ENCODE peak calls at places on chromosomes 4 and X, in five cellular contexts. D, I, L, N and Z are unnamed samples.

GRCh38 chrX:122091571-122091970 is 1044.2 kb downstream of the GLUD2 start:
- DNase-seq in D (no peak), N (no peak), L (no peak), I (no peak), Z (no peak)

GRCh38 chr4:124179521-124180186 is 532.9 kb downstream of the ANKRD50 start:
- DNase-seq in D (no peak), I (no peak), N (no peak), L (no peak), Z (no peak)

GRCh38 chrX:3263681-3264126 is 82.7 kb downstream of the MXRA5 start:
- DNase-seq in I (no peak), L (no peak), D (no peak), N (no peak), Z (no peak)

GRCh38 chr4:107814758-107815552 is 9.8 kb upstream of the SGMS2 start:
- DNase-seq in N (no peak), I (peak; percentile 34), L (no peak), D (no peak), Z (no peak)

GRCh38 chr4:72326692-72327632 is 242.1 kb downstream of the ADAMTS3 start:
- DNase-seq in D (no peak), N (no peak), L (peak; percentile 30), I (peak; percentile 58), Z (no peak)

GRCh38 chrX:40095588-40096394 is 2.0 kb downstream of the BCOR start:
- DNase-seq in I (peak; percentile 45), N (no peak), D (peak; percentile 38), L (no peak), Z (peak; percentile 71)

GRCh38 chrX:134431894-134432293 is 28.1 kb upstream of the HPRT1 start:
- DNase-seq in N (peak; percentile 25), D (no peak), L (no peak), I (peak; percentile 21), Z (no peak)

GRCh38 chr4:42008011-42008786 is 17.9 kb downstream of the SLC30A9 start:
- DNase-seq in D (no peak), I (no peak), L (no peak), N (no peak), Z (no peak)

GRCh38 chrX:17242470-17242869 is 132.5 kb upstream of the NHS start:
- DNase-seq in L (peak; percentile 34), I (peak; percentile 57), D (peak; percentile 18), N (peak; percentile 1), Z (peak; percentile 46)

GRCh38 chr4:185987976-185988627 is 80.9 kb upstream of the TLR3 start:
- DNase-seq in D (no peak), I (peak; percentile 77), L (no peak), N (no peak), Z (no peak)

GRCh38 chrX:152913354-152913753 is 15.5 kb downstream of the ZNF185 start:
- DNase-seq in I (no peak), L (no peak), D (no peak), N (no peak), Z (no peak)

GRCh38 chr4:140250989-140251552 is 97.1 kb upstream of the MAML3 start:
- DNase-seq in I (no peak), L (no peak), D (no peak), N (no peak), Z (no peak)

GRCh38 chrX:643911-644303 is 13.3 kb downstream of the SHOX start:
- DNase-seq in N (no peak), L (no peak), D (no peak), I (no peak), Z (no peak)

GRCh38 chrX:151476597-151476996 is 79.6 kb downstream of the VMA21 start:
- DNase-seq in D (no peak), N (no peak), I (no peak), L (no peak), Z (no peak)

GRCh38 chr4:53573696-53574095 is 17.6 kb downstream of the LNX1 start:
- DNase-seq in D (no peak), L (no peak), I (peak; percentile 14), N (no peak), Z (no peak)

GRCh38 chr4:53575552-53575951 is 15.7 kb downstream of the LNX1 start:
- DNase-seq in N (no peak), I (no peak), L (no peak), D (no peak), Z (no peak)

GRCh38 chr4:53571936-53572580 is 19.2 kb downstream of the LNX1 start:
- DNase-seq in N (no peak), I (no peak), D (no peak), L (no peak), Z (no peak)

GRCh38 chr4:53574528-53574927 is 16.8 kb downstream of the LNX1 start:
- DNase-seq in N (no peak), D (no peak), L (no peak), I (no peak), Z (no peak)

GRCh38 chr4:53572595-53572994 is 18.7 kb downstream of the LNX1 start:
- DNase-seq in L (no peak), I (no peak), D (no peak), N (no peak), Z (no peak)
- H3K36me3 ChIP-seq in L (no peaks in the 10 kb centered on the region), I (no peaks in the 10 kb centered on the region), D (no peaks in the 10 kb centered on the region), N (no peaks in the 10 kb centered on the region), Z (peaks cover 10% of the 10 kb centered on the region)

GRCh38 chr4:54095110-54095800 is 4.7 kb upstream of the GSX2 start:
- DNase-seq in D (no peak), I (no peak), L (no peak), N (no peak), Z (no peak)
- H3K27me3 ChIP-seq in D (peaks cover 64% of the 10 kb centered on the region), I (peaks cover 95% of the 10 kb centered on the region), L (peaks cover 40% of the 10 kb centered on the region), N (peaks cover 78% of the 10 kb centered on the region), Z (no peaks in the 10 kb centered on the region)

DNA sequence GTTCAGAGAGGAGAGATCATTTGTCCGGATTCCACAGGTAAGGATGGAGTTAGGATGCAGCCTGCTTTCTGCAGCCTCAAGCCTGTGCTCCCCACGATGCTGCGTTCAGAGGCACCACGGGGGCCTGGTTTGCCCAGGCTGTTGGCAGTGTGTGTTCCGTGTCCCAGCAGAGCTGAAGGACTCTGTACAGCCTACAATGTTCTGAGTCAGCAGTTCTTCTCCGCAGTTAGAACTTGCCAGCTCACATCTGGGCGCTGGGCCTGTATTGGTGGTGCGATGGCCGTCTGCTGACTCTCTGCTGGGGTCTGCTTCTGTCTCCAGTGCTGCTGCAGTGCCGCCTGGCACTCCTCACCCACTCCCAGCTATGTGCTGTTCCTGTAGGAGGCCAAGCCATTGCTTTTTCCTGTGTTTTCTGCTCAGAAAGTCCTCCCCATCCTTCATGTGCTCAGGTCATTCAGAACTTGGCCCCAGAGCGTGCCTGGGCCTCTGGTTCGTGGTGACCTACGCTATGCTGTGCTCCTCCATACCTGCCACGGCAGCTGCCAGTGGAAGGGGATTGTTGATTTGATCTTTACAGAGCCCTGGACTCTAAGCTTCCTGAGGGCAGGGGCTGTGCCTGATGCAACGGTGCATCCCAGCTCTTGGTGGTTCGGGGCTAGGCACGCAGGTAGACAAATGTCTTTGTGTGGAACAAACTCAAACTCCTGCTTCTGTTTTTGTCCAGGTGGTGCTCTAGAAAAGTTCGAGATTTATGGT is 42.6 kb upstream of the TADA2B start:
- DNase-seq in L (no peak), N (no peak), D (no peak), I (no peak), Z (no peak)
- H3K36me3 ChIP-seq in L (peaks cover 59% of the 10 kb centered on the region), N (peaks cover 1% of the 10 kb centered on the region), D (peaks cover 4% of the 10 kb centered on the region), I (peaks cover 29% of the 10 kb centered on the region), Z (peaks cover 10% of the 10 kb centered on the region)

DNA sequence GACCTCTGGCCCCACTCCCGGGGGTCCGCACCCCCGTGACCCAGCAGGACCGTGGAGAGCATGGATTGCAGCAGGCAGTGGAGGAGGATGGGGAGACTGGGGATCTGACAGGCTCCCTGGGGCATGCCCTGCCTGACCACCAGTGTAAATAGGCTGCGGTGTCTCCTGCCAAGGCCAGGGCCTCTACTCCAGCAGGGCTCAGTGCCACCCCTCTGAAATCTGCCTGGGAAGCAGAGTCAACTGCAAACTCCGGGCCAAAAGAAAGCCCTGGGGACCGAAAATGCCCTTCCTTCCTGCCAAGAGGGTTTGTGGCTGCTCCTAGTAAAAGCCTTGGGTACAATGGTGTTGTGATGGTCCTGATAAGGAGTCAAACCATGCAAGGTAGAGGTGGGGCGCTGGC is 6.4 kb downstream of the ADRA2C start:
- DNase-seq in I (no peak), L (no peak), N (no peak), D (no peak), Z (peak; percentile 23)
- H3K27me3 ChIP-seq in I (peaks cover 10% of the 10 kb centered on the region), L (no peaks in the 10 kb centered on the region), N (peaks cover 47% of the 10 kb centered on the region), D (peaks cover 54% of the 10 kb centered on the region), Z (peaks cover 5% of the 10 kb centered on the region)

GRCh38 chr4:119518915-119519410 is 109.6 kb downstream of the PDE5A start:
- DNase-seq in D (no peak), N (no peak), I (no peak), L (no peak), Z (no peak)
- H3K36me3 ChIP-seq in D (no peaks in the 10 kb centered on the region), N (no peaks in the 10 kb centered on the region), I (peaks cover 44% of the 10 kb centered on the region), L (peaks cover 5% of the 10 kb centered on the region), Z (no peaks in the 10 kb centered on the region)

GRCh38 chr4:146640021-146640425 is 1.3 kb downstream of the POU4F2 start:
- DNase-seq in I (no peak), D (no peak), L (no peak), N (no peak), Z (peak; percentile 54)

GRCh38 chr4:146637853-146638800 is 566 bp upstream of the POU4F2 start:
- DNase-seq in L (peak; percentile 20), I (no peak), D (no peak), N (no peak), Z (no peak)

GRCh38 chr4:146640459-146641061 is 1.9 kb downstream of the POU4F2 start:
- DNase-seq in N (no peak), L (no peak), D (no peak), I (no peak), Z (no peak)

GRCh38 chr4:146638801-146639351 is at the start of gene POU4F2:
- DNase-seq in D (no peak), L (peak; percentile 56), I (peak; percentile 30), N (no peak), Z (no peak)

GRCh38 chr4:146639414-146639814 is 721 bp downstream of the POU4F2 start:
- DNase-seq in I (no peak), L (no peak), D (no peak), N (no peak), Z (no peak)
- H3K27me3 ChIP-seq in I (peaks cover 99% of the 10 kb centered on the region), L (peaks cover 99% of the 10 kb centered on the region), D (peaks cover 65% of the 10 kb centered on the region), N (peaks cover 62% of the 10 kb centered on the region), Z (peaks cover 41% of the 10 kb centered on the region)

DNA sequence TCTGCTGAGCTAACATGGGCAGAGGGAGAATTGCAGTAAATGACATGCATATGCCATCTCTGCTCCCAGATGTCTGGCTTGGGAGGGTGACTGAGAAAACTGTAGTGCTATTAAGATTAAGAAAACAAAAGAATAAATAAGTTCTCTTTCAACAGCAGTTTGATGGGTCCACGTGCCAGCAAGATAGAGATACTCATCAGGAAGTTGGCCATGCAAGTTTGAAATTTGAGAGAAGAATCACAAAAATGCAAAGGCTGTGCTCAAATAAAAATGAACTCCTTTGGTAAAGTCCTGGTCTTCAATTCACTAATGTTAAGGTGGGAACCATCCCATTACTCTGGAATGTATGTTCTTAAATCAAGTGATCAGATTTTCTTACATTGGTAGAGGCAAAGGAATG is 7.1 kb downstream of the NFXL1 start:
- DNase-seq in L (no peak), N (no peak), D (no peak), I (no peak), Z (no peak)
- H3K36me3 ChIP-seq in L (peaks cover 46% of the 10 kb centered on the region), N (no peaks in the 10 kb centered on the region), D (peaks cover 2% of the 10 kb centered on the region), I (peaks cover 57% of the 10 kb centered on the region), Z (peaks cover 4% of the 10 kb centered on the region)

DNA sequence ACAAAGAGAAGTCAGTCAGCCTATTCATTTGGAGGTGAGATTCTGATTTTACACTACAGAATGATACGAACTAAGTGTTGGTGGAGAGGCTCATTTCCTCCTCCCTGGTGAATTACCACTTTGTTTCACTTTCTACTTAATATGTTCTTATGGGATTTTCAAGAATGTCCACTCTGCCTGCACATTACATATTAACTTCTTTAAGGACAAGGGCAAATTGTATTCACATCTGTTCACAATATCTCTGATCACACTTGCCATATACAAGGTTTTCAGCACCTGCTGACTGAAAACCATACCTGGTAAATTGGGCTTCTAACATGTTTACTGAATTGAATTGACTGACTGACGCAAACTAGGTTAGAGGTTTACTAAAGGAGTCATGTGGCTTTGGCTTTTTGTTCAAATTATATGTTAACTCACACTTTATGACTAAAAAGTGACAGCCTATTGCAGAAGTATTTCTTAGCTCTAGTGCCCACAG is 188.4 kb upstream of the MBNL3 start:
- DNase-seq in N (no peak), I (no peak), D (no peak), L (no peak), Z (no peak)
- H3K27me3 ChIP-seq in N (no peaks in the 10 kb centered on the region), I (no peaks in the 10 kb centered on the region), D (no peaks in the 10 kb centered on the region), L (no peaks in the 10 kb centered on the region), Z (no peaks in the 10 kb centered on the region)